ENCODE peak calls at places on chromosome 21, in nine cellular contexts. G is fibroblast of lung, Y is B cell, U is endothelial cell, D is progenitor cell of endocrine pancreas, H is GM13976, I is H1, O is type B pancreatic cell, F is right atrium auricular region. W is an unnamed sample.

GRCh38 chr21:39542736-39543135 is 70.0 kb upstream of the B3GALT5 start:
- DNase-seq in G (no peak), Y (no peak), U (no peak), D (no peak), H (no peak), I (no peak), O (no peak), F (no peak), W (no peak)

GRCh38 chr21:46311568-46311967 is 12.1 kb downstream of the C21orf58 start:
- DNase-seq in G (no peak), Y (no peak), U (no peak), D (no peak), H (no peak), I (no peak), O (no peak), F (no peak), W (no peak)

GRCh38 chr21:42837421-42838211 is 41.7 kb downstream of the WDR4 start:
- DNase-seq in G (no peak), Y (peak), U (no peak), D (no peak), H (peak), I (no peak), O (peak), F (peak), W (no peak)

GRCh38 chr21:39182484-39183271 is 573 bp downstream of the PSMG1 start:
- DNase-seq in G (no peak), Y (no peak), U (peak), D (no peak), H (peak), I (no peak), O (no peak), F (no peak), W (no peak)

GRCh38 chr21:25496825-25497482 is 110.3 kb downstream of the MRPL39 start:
- DNase-seq in G (peak), Y (no peak), U (no peak), D (no peak), H (no peak), I (no peak), O (no peak), F (no peak), W (no peak)

GRCh38 chr21:25506887-25507286 is 100.4 kb downstream of the MRPL39 start:
- DNase-seq in G (peak), Y (no peak), U (no peak), D (no peak), H (no peak), I (no peak), O (no peak), F (no peak), W (no peak)

GRCh38 chr21:45962531-45963224 is 18.9 kb upstream of the COL6A1 start:
- DNase-seq in G (no peak), Y (no peak), U (no peak), D (no peak), H (no peak), I (no peak), O (no peak), F (no peak), W (no peak)

GRCh38 chr21:30033441-30033840 is 93.6 kb upstream of the GRIK1 start:
- DNase-seq in G (no peak), Y (no peak), U (no peak), D (no peak), H (no peak), I (no peak), O (no peak), F (no peak), W (no peak)

GRCh38 chr21:23016617-23017016 is 2018.4 kb downstream of the NCAM2 start:
- DNase-seq in G (no peak), Y (no peak), U (peak), D (no peak), H (no peak), I (peak), O (no peak), F (no peak), W (peak)

GRCh38 chr21:25791321-25791720 is 56.5 kb downstream of the GABPA start:
- DNase-seq in G (no peak), Y (no peak), U (no peak), D (no peak), H (no peak), I (no peak), O (no peak), F (no peak), W (no peak)

GRCh38 chr21:28832013-28832714 is 160.5 kb downstream of the LTN1 start:
- DNase-seq in G (peak), Y (no peak), U (no peak), D (no peak), H (no peak), I (no peak), O (no peak), F (no peak), W (no peak)

GRCh38 chr21:29104239-29104708 is 26.2 kb upstream of the MAP3K7CL start:
- DNase-seq in G (peak), Y (no peak), U (no peak), D (no peak), H (peak), I (no peak), O (no peak), F (no peak), W (no peak)

GRCh38 chr21:40146201-40146890 is 279.1 kb downstream of the PCP4 start:
- DNase-seq in G (no peak), Y (no peak), U (no peak), D (no peak), H (no peak), I (no peak), O (no peak), F (no peak), W (no peak)

GRCh38 chr21:40356644-40357043 is 489.4 kb downstream of the PCP4 start:
- DNase-seq in G (no peak), Y (no peak), U (no peak), D (no peak), H (no peak), I (no peak), O (no peak), F (no peak), W (no peak)

GRCh38 chr21:16179732-16180131 is 449.9 kb downstream of the USP25 start:
- DNase-seq in G (peak), Y (no peak), U (no peak), D (no peak), H (no peak), I (no peak), O (no peak), F (no peak), W (no peak)

GRCh38 chr21:25171438-25171837 is 435.8 kb downstream of the MRPL39 start:
- DNase-seq in G (peak), Y (no peak), U (no peak), D (no peak), H (no peak), I (no peak), O (no peak), F (no peak), W (no peak)

DNA sequence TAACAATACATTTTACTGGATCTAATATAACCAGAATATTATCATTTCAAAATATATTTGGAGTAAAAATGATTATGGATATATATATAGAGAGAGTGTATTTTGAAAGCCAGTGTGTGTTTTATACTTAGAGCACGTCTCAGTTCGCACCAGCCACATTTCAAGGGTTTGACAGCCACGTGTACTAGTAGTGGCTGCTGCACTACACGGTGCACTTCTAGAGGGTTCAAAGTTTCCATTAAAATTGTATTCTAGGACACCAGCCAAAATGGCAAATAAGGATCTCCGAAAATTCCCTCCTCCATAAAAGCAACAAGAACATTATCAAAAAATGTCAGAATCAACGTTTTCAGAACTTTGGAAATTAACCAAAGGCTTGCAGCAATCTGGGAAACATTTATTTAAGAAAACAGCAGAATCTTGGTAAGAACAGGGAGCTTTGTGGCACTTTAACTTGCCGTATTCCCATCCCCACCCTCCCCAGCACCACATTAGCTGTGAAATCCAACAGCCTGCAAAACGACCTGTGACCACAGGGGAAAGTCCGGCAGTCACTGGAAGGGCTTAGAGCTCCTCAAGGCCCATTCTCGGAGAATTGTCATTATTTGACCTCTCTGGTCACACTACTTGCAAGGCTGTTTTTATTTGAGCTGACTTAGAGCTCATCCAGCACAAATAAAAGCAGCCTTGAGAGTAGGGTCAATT is 33.5 kb upstream of the MRPS6 start:
- DNase-seq in G (no peak), Y (no peak), U (no peak), D (no peak), H (no peak), I (no peak), O (no peak), F (no peak), W (no peak)
- TF ChIP-seq CTCF in G (no peak), Y (no peak), U (no peak), D (peak), H (no peak), I (peak), O (peak), F (no peak), W (no peak)

GRCh38 chr21:17931080-17931479 is 111.9 kb upstream of the C21orf91 start:
- DNase-seq in G (no peak), Y (no peak), U (no peak), D (no peak), H (no peak), I (no peak), O (no peak), F (no peak), W (no peak)
- TF ChIP-seq CTCF in G (peak), Y (peak), U (peak), D (peak), H (no peak), I (peak), O (peak), F (no peak), W (peak)

GRCh38 chr21:36860736-36861594 is 105.5 kb downstream of the HLCS start:
- DNase-seq in G (peak), Y (no peak), U (no peak), D (no peak), H (no peak), I (no peak), O (no peak), F (no peak), W (no peak)

GRCh38 chr21:36861924-36862323 is 104.5 kb downstream of the HLCS start:
- DNase-seq in G (peak), Y (no peak), U (no peak), D (no peak), H (no peak), I (no peak), O (no peak), F (no peak), W (no peak)

GRCh38 chr21:36858320-36858957 is 108.0 kb downstream of the HLCS start:
- DNase-seq in G (no peak), Y (no peak), U (no peak), D (no peak), H (no peak), I (no peak), O (no peak), F (no peak), W (no peak)

GRCh38 chr21:36861595-36861883 is 104.9 kb downstream of the HLCS start:
- DNase-seq in G (no peak), Y (no peak), U (no peak), D (no peak), H (no peak), I (no peak), O (no peak), F (no peak), W (no peak)

GRCh38 chr21:36859744-36860501 is 106.5 kb downstream of the HLCS start:
- DNase-seq in G (peak), Y (peak), U (no peak), D (no peak), H (peak), I (peak), O (no peak), F (peak), W (no peak)
- TF ChIP-seq CTCF in G (no peak), Y (no peak), U (no peak), D (peak), H (no peak), I (peak), O (no peak), F (no peak), W (no peak)

GRCh38 chr21:44258056-44258725 is 3.5 kb downstream of the DNMT3L start:
- DNase-seq in G (no peak), Y (no peak), U (no peak), D (no peak), H (no peak), I (no peak), O (no peak), F (no peak), W (peak)
- TF ChIP-seq CTCF in G (no peak), Y (no peak), U (no peak), D (no peak), H (no peak), I (no peak), O (no peak), F (no peak), W (no peak)

GRCh38 chr21:38170283-38170682 is 86.5 kb upstream of the KCNJ15 start:
- DNase-seq in G (peak), Y (no peak), U (peak), D (no peak), H (no peak), I (peak), O (no peak), F (no peak), W (no peak)
- TF ChIP-seq CTCF in G (peak), Y (no peak), U (peak), D (peak), H (peak), I (peak), O (no peak), F (peak), W (no peak)

GRCh38 chr21:18722193-18722592 is 318.6 kb upstream of the TMPRSS15 start:
- DNase-seq in G (no peak), Y (no peak), U (no peak), D (no peak), H (no peak), I (no peak), O (no peak), F (no peak), W (no peak)
- TF ChIP-seq CTCF in G (no peak), Y (no peak), U (no peak), D (no peak), H (no peak), I (no peak), O (no peak), F (no peak), W (no peak)

GRCh38 chr21:33443174-33443573 is 36.6 kb downstream of the TMEM50B start:
- DNase-seq in G (no peak), Y (no peak), U (no peak), D (no peak), H (no peak), I (no peak), O (no peak), F (no peak), W (no peak)

GRCh38 chr21:33444499-33444898 is 35.3 kb downstream of the TMEM50B start:
- DNase-seq in G (no peak), Y (no peak), U (no peak), D (no peak), H (no peak), I (no peak), O (no peak), F (peak), W (no peak)

GRCh38 chr21:33437140-33437539 is 33.9 kb downstream of the IFNGR2 start:
- DNase-seq in G (no peak), Y (no peak), U (no peak), D (no peak), H (no peak), I (no peak), O (no peak), F (no peak), W (no peak)

GRCh38 chr21:33441489-33442477 is 38.0 kb downstream of the TMEM50B start:
- DNase-seq in G (peak), Y (peak), U (no peak), D (no peak), H (peak), I (no peak), O (no peak), F (peak), W (no peak)
- TF ChIP-seq CTCF in G (no peak), Y (no peak), U (no peak), D (no peak), H (no peak), I (no peak), O (no peak), F (no peak), W (no peak)

DNA sequence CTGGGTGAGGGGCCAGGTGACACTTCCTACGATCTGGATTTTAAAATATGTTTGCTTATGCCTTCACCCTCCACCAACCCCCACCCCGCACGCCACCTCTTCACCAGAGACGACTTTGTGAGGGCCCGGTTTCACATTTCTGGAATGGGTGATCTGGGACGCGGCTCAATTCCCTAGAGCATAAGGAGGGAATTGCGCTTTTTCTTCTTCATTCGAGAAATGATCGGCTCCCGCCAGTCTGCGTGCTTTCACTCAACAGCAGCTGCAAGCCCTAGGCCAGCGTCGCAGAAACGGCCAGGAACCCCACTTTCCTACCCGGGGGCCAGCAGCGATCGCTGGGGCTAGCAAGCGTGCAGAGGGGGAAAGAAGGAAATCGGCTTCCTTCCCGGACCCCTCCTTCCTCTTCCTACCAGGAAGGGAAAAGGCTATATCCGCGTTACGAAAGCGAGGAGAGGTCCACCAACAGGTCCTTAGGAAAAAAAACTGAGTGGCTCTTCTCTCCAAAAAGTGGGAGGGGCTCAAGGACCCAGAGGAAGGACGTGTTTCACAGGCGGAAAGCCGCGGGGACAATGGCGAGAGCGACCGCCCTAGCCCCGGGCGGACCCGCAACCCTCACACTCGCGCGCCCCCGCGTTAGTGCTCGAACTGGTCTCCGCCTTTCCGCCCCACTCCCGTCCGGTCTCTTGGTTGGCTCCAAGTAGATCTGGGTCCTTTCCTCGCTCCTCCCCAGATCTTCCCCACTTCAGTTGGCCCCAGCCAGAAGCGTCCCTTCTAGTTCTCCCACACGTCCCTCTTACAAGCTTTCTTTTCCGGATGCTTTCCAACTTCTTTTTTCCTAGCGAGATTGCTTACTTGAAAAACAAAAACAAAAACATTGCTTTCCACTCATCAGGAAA is 1.1 kb upstream of the ADAMTS1 start:
- DNase-seq in G (peak), Y (no peak), U (peak), D (peak), H (no peak), I (no peak), O (peak), F (peak), W (peak)
- TF ChIP-seq CTCF in G (peak), Y (no peak), U (peak), D (no peak), H (no peak), I (peak), O (peak), F (no peak), W (no peak)

W was measured in glutamatergic neuron.